ENCODE peak calls at places on chromosomes 13 and 19, in eight cellular contexts. I is fibroblast of lung, W is lower lobe of right lung, Q is suprapubic skin, P is mucosa of descending colon, V is upper lobe of right lung, S is astrocyte of the cerebellum, H is hepatocyte. X is an unnamed sample.

GRCh38 chr13:83178008-83178407 is 704.3 kb downstream of the SLITRK1 start:
- DNase-seq in I (no peak), W (no peak), Q (no peak), P (no peak), V (no peak), S (no peak), H (no peak), X (no peak)

GRCh38 chr19:30228726-30229523 is 143.3 kb upstream of the ZNF536 start:
- DNase-seq in I (peak), W (no peak), Q (no peak), P (no peak), V (no peak), S (no peak), H (peak), X (no peak)

GRCh38 chr13:66835040-66835628 is 395.0 kb downstream of the PCDH9 start:
- DNase-seq in I (peak), W (no peak), Q (peak), P (peak), V (no peak), S (peak), H (peak), X (no peak)

GRCh38 chr13:40784540-40784939 is 4.9 kb upstream of the SLC25A15 start:
- DNase-seq in I (no peak), W (no peak), Q (no peak), P (no peak), V (no peak), S (no peak), H (no peak), X (no peak)

GRCh38 chr19:51271015-51271600 is 20.2 kb downstream of the SIGLECL1 start:
- DNase-seq in I (no peak), W (peak), Q (no peak), P (no peak), V (no peak), S (no peak), H (no peak), X (no peak)

GRCh38 chr13:19836472-19836871 is 27.0 kb downstream of the ZMYM5 start:
- DNase-seq in I (peak), W (no peak), Q (no peak), P (no peak), V (no peak), S (no peak), H (no peak), X (peak)

GRCh38 chr13:97878421-97879375 is 74.8 kb upstream of the IPO5 start:
- DNase-seq in I (no peak), W (no peak), Q (no peak), P (no peak), V (no peak), S (no peak), H (no peak), X (no peak)

GRCh38 chr13:112740502-112741131 is 50.8 kb downstream of the ATP11A start:
- DNase-seq in I (peak), W (no peak), Q (peak), P (peak), V (peak), S (no peak), H (peak), X (peak)

GRCh38 chr19:35116085-35116801 is 620 bp downstream of the FXYD3 start:
- DNase-seq in I (no peak), W (peak), Q (no peak), P (peak), V (no peak), S (no peak), H (peak), X (no peak)

GRCh38 chr19:52535831-52536800 is 8.6 kb downstream of the ZNF808 start:
- DNase-seq in I (peak), W (peak), Q (peak), P (peak), V (peak), S (peak), H (peak), X (peak)

GRCh38 chr19:19750131-19750841 is 17.4 kb upstream of the ZNF14 start:
- DNase-seq in I (no peak), W (no peak), Q (no peak), P (no peak), V (no peak), S (no peak), H (no peak), X (no peak)

GRCh38 chr19:45972944-45973525 is 630 bp downstream of the NOVA2 start:
- DNase-seq in I (no peak), W (no peak), Q (no peak), P (no peak), V (no peak), S (no peak), H (peak), X (no peak)

GRCh38 chr13:34114581-34114980 is 296.6 kb downstream of the RFC3 start:
- DNase-seq in I (no peak), W (no peak), Q (no peak), P (no peak), V (no peak), S (no peak), H (no peak), X (no peak)

GRCh38 chr19:47040869-47041268 is 7.6 kb downstream of the TMEM160 start:
- DNase-seq in I (no peak), W (no peak), Q (no peak), P (no peak), V (no peak), S (no peak), H (no peak), X (no peak)

GRCh38 chr19:31694761-31695160 is 345.5 kb upstream of the TSHZ3 start:
- DNase-seq in I (no peak), W (no peak), Q (no peak), P (no peak), V (no peak), S (no peak), H (no peak), X (no peak)

DNA sequence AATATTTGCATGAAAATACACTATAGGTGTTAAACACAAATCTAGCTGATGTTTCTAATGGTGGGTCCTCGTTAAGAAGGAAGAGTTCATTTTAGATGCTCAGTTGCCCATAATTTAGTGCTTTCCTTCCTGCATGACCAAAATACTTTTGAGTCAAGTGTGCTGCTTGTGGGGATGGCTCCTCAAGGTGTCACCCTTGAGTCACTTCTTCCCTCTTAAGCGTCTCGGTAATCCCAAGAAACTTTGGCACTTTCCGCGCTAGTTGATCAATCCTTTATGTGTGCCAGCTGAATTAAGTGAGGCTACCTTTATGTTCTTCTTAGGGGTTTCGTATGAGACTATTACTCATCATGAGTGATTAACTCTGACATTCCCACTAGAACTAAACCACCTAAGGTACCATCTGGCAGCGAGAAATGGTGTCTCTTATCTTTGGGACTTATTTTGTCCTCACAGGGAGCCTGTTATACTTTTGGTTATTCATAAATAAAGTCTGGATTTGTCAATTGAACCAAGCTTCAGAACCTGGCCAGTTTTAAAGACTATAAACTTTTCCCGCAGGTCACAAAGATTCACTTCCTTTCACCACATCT is 106.8 kb downstream of the NHLRC3 start:
- DNase-seq in I (peak), W (no peak), Q (peak), P (peak), V (no peak), S (peak), H (peak), X (peak)
- TF ChIP-seq CTCF in I (peak), W (peak), Q (peak), P (peak), V (peak), S (peak), H (peak), X (peak)

GRCh38 chr13:37293295-37293694 is 187.8 kb upstream of the CSNK1A1L start:
- DNase-seq in I (no peak), W (no peak), Q (no peak), P (no peak), V (no peak), S (no peak), H (no peak), X (no peak)
- TF ChIP-seq CTCF in I (no peak), W (no peak), Q (no peak), P (no peak), V (no peak), S (no peak), H (no peak), X (no peak)

GRCh38 chr19:4649392-4650094 is 10.2 kb downstream of the TNFAIP8L1 start:
- DNase-seq in I (no peak), W (no peak), Q (no peak), P (no peak), V (no peak), S (no peak), H (no peak), X (no peak)

GRCh38 chr19:4645718-4646117 is 6.4 kb downstream of the TNFAIP8L1 start:
- DNase-seq in I (no peak), W (no peak), Q (no peak), P (no peak), V (no peak), S (no peak), H (no peak), X (no peak)

GRCh38 chr19:4652075-4652474 is 12.8 kb downstream of the TNFAIP8L1 start:
- DNase-seq in I (no peak), W (no peak), Q (no peak), P (no peak), V (no peak), S (no peak), H (no peak), X (no peak)

GRCh38 chr19:4650159-4650558 is 10.8 kb downstream of the TNFAIP8L1 start:
- DNase-seq in I (no peak), W (no peak), Q (no peak), P (no peak), V (no peak), S (no peak), H (no peak), X (no peak)

GRCh38 chr19:4647676-4648644 is 8.6 kb downstream of the TNFAIP8L1 start:
- DNase-seq in I (no peak), W (no peak), Q (no peak), P (no peak), V (no peak), S (no peak), H (no peak), X (no peak)
- TF ChIP-seq CTCF in I (no peak), W (peak), Q (no peak), P (no peak), V (no peak), S (no peak), H (no peak), X (peak)

DNA sequence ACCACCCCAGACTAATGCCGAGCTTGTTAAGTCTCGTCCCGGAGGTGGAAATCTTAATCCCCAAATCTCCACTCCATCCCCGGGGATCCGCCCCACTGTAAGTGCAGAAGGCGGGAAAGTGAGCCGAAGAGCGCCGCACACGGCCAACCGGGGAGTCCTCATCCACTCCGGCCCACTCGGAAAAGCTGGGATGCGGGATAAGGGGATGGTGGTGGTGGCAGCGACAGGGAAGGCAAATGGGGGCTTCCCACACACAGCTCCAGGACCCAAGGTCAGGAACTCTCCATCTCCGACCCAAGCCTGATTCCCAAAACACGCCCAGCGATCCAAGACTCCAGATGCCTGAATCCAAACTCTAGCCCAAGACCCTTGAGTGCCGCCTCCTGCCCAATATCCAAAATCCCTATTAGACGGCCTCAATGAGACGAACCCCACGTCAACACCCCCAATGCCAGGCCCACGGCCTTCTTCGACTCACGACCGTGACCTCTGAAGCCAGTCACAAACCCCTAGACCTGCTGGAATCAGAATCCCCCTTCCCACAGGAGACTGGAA is 481 bp downstream of the FBL start:
- DNase-seq in I (no peak), W (no peak), Q (no peak), P (peak), V (peak), S (no peak), H (peak), X (no peak)
- TF ChIP-seq CTCF in I (peak), W (no peak), Q (no peak), P (no peak), V (no peak), S (peak), H (peak), X (peak)

GRCh38 chr19:2451741-2452140 is 5.0 kb downstream of the LMNB2 start:
- DNase-seq in I (no peak), W (no peak), Q (no peak), P (no peak), V (no peak), S (no peak), H (no peak), X (no peak)

GRCh38 chr19:2453431-2454025 is 3.2 kb downstream of the LMNB2 start:
- DNase-seq in I (no peak), W (no peak), Q (no peak), P (no peak), V (no peak), S (no peak), H (no peak), X (no peak)

GRCh38 chr19:2454199-2454961 is 2.4 kb downstream of the LMNB2 start:
- DNase-seq in I (no peak), W (no peak), Q (no peak), P (no peak), V (no peak), S (no peak), H (no peak), X (no peak)

GRCh38 chr19:2449019-2449418 is 7.7 kb downstream of the LMNB2 start:
- DNase-seq in I (no peak), W (no peak), Q (no peak), P (no peak), V (no peak), S (no peak), H (no peak), X (no peak)

GRCh38 chr19:2451138-2451537 is 5.6 kb downstream of the LMNB2 start:
- DNase-seq in I (no peak), W (no peak), Q (no peak), P (no peak), V (no peak), S (no peak), H (no peak), X (no peak)
- TF ChIP-seq CTCF in I (no peak), W (no peak), Q (no peak), P (no peak), V (no peak), S (no peak), H (no peak), X (no peak)

GRCh38 chr19:3062165-3063105 is at the start of gene TLE5:
- DNase-seq in I (no peak), W (peak), Q (no peak), P (peak), V (peak), S (no peak), H (peak), X (no peak)
- TF ChIP-seq CTCF in I (no peak), W (no peak), Q (no peak), P (no peak), V (no peak), S (no peak), H (no peak), X (no peak)

GRCh38 chr19:58582985-58583384 is 9.8 kb upstream of the MZF1 start:
- DNase-seq in I (no peak), W (no peak), Q (no peak), P (no peak), V (peak), S (no peak), H (no peak), X (no peak)
- TF ChIP-seq CTCF in I (no peak), W (no peak), Q (no peak), P (no peak), V (no peak), S (no peak), H (no peak), X (no peak)

GRCh38 chr13:70353096-70353495 is 244.8 kb upstream of the KLHL1 start:
- DNase-seq in I (no peak), W (no peak), Q (no peak), P (no peak), V (no peak), S (no peak), H (no peak), X (no peak)
- TF ChIP-seq CTCF in I (no peak), W (no peak), Q (no peak), P (no peak), V (no peak), S (no peak), H (peak), X (no peak)

GRCh38 chr13:42361701-42362100 is 89.7 kb downstream of the AKAP11 start:
- DNase-seq in I (peak), W (no peak), Q (no peak), P (no peak), V (no peak), S (no peak), H (no peak), X (no peak)

GRCh38 chr13:42367836-42368235 is 95.9 kb downstream of the AKAP11 start:
- DNase-seq in I (peak), W (no peak), Q (no peak), P (no peak), V (no peak), S (no peak), H (no peak), X (no peak)

GRCh38 chr13:42360046-42360445 is 88.1 kb downstream of the AKAP11 start:
- DNase-seq in I (no peak), W (no peak), Q (no peak), P (no peak), V (no peak), S (no peak), H (no peak), X (no peak)

GRCh38 chr13:42364613-42365000 is 92.7 kb downstream of the AKAP11 start:
- DNase-seq in I (no peak), W (no peak), Q (no peak), P (no peak), V (no peak), S (no peak), H (no peak), X (no peak)

GRCh38 chr13:42363941-42364612 is 92.1 kb downstream of the AKAP11 start:
- DNase-seq in I (peak), W (no peak), Q (no peak), P (no peak), V (no peak), S (no peak), H (no peak), X (no peak)
- TF ChIP-seq CTCF in I (no peak), W (no peak), Q (no peak), P (no peak), V (no peak), S (no peak), H (no peak), X (no peak)

DNA sequence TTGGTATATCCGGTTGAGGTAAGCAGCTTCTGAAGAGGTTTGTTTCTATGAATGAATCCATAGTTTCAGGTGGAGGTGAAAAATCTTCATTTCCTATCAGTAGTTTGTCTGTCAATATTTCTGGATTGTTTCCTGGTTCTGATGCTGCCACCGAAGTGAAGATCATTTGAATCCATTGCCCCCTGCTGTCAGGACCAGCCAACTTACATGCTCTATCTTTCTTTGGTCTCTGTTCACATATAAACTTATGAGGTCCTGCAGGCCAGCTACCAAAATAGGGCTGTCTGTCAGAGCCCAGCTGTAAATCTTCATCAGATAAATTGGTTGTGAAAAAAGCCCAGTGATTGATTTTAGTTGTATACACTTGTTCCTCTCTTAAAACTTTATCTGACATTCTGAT is 15.2 kb upstream of the N4BP2L1 start:
- DNase-seq in I (peak), W (no peak), Q (no peak), P (peak), V (no peak), S (no peak), H (peak), X (no peak)
- TF ChIP-seq CTCF in I (peak), W (peak), Q (no peak), P (no peak), V (peak), S (no peak), H (peak), X (peak)